ENCODE peak calls at places on chromosomes 6 and 20, in four cellular contexts. Y is aorta, J is neuronal stem cell, P is psoas muscle. T is an unnamed sample.

GRCh38 chr6:100628180-100628579 is 163.5 kb upstream of the SIM1 start:
- DNase-seq in Y (no peak), J (no peak), P (no peak), T (no peak)

GRCh38 chr20:44470327-44470726 is 5.3 kb upstream of the TTPAL start:
- DNase-seq in Y (no peak), J (no peak), P (no peak), T (no peak)

GRCh38 chr6:153231048-153231635 is 100.1 kb upstream of the RGS17 start:
- DNase-seq in Y (peak), J (peak), P (peak), T (peak)

GRCh38 chr20:38220587-38220986 is 39.9 kb downstream of the KIAA1755 start:
- DNase-seq in Y (no peak), J (no peak), P (no peak), T (no peak)

GRCh38 chr6:163398104-163398503 is 16.4 kb upstream of the QKI start:
- DNase-seq in Y (no peak), J (no peak), P (no peak), T (no peak)

GRCh38 chr6:137799950-137800568 is 67.0 kb upstream of the TNFAIP3 start:
- DNase-seq in Y (no peak), J (no peak), P (no peak), T (no peak)

GRCh38 chr6:84453499-84453898 is 226.1 kb upstream of the CEP162 start:
- DNase-seq in Y (no peak), J (no peak), P (no peak), T (no peak)

GRCh38 chr6:53614676-53615075 is 50.9 kb downstream of the KLHL31 start:
- DNase-seq in Y (no peak), J (no peak), P (no peak), T (no peak)

GRCh38 chr6:108793449-108794134 is 54.6 kb upstream of the ARMC2 start:
- DNase-seq in Y (no peak), J (no peak), P (no peak), T (no peak)

GRCh38 chr20:48738399-48739304 is 89.1 kb downstream of the PREX1 start:
- DNase-seq in Y (no peak), J (no peak), P (no peak), T (no peak)

GRCh38 chr6:53241936-53242335 is 93.3 kb upstream of the GCM1 start:
- DNase-seq in Y (peak), J (no peak), P (no peak), T (no peak)

GRCh38 chr20:44187763-44188709 is 1.0 kb upstream of the JPH2 start:
- DNase-seq in Y (peak), J (no peak), P (peak), T (no peak)

GRCh38 chr6:20924911-20925543 is 390.8 kb downstream of the CDKAL1 start:
- DNase-seq in Y (no peak), J (no peak), P (no peak), T (no peak)

GRCh38 chr6:11217360-11218076 is 14.9 kb downstream of the NEDD9 start:
- DNase-seq in Y (no peak), J (no peak), P (no peak), T (no peak)

GRCh38 chr6:85066270-85066669 is 301.9 kb upstream of the TBX18 start:
- DNase-seq in Y (no peak), J (no peak), P (no peak), T (no peak)

GRCh38 chr6:30690403-30691207 is at the start of gene NRM:
- DNase-seq in Y (peak), J (peak), P (peak), T (peak)

GRCh38 chr6:163021054-163021453 is 293.3 kb downstream of the PACRG start:
- DNase-seq in Y (no peak), J (no peak), P (no peak), T (no peak)

GRCh38 chr6:111150577-111150976 is 63.3 kb downstream of the SLC16A10 start:
- DNase-seq in Y (no peak), J (no peak), P (no peak), T (no peak)

DNA sequence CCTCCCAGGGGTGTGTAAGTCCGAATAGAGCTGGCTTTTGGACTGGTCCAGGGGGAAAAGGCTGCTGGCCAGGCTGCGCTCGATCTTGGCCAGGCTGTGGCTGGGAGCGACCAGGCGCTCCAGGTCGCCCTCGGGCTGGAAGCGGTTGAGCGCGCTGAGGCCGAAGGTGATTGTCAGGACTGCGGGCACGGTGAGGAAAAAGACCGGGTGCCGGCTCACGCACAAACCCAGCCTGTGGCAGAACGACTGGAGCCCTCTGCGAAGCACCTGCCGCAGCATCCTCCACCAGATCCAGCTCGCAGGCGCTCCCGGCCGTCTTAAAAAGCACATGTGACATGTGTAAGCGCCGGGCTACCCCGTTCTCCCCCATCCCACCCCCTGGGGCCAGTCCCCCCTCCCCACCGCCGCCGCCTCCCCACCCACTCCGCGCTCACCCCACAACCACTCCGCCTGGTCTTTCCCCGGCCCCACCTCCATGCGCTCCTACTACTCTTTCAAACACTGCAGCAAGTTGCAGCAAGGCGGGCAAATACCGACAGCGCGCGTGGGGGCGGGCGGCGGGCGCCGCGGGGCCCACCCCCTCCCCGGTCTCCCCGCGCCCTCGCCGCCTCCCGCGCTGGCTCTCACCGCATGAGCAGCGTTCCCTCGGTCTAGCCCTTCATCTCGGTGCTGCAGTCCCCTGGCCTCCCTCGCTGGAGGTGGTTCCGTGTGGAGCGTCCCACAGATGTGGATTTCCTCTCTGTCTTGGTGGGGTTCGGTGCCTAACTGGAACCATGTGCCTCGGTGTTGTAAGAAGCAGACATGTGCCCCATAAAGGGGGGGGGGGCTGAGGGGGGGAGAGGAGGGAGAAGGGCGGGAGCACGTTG is 42.4 kb downstream of the PTCHD4 start:
- DNase-seq in Y (peak), J (no peak), P (no peak), T (no peak)
- H3K4me3 ChIP-seq in Y (no peak), J (peak), P (peak), T (peak)

DNA sequence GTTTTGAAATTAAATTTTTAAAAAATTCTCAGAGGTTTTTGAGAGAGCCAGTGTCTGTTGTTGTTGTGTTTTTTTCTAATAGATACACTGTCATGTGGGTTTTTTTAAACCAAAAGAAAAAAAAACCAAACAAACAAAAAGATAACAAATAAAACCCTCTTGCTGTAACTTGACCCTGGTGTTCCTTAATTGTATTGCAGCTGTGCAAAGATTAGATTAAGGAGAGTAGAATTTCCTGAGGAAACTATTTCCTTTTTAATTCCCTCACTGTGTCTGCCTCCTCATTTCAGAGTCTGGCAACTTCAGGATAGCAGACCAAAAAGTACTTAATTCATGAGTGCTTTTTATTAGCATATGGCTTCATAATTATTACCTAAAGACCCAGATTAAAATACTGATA is 281.9 kb downstream of the EPM2A start:
- DNase-seq in Y (no peak), J (no peak), P (no peak), T (no peak)
- H3K27ac ChIP-seq in Y (no peak), J (no peak), P (no peak), T (no peak)

GRCh38 chr6:144284474-144284752 is 722 bp upstream of the UTRN start:
- DNase-seq in Y (no peak), J (no peak), P (no peak), T (no peak)

GRCh38 chr6:144284753-144285547 is at the start of gene UTRN:
- DNase-seq in Y (peak), J (peak), P (peak), T (peak)

GRCh38 chr6:144285798-144286502 is 815 bp downstream of the UTRN start:
- DNase-seq in Y (peak), J (no peak), P (peak), T (peak)

GRCh38 chr6:144285548-144285797 is 338 bp downstream of the UTRN start:
- DNase-seq in Y (no peak), J (no peak), P (no peak), T (no peak)

GRCh38 chr6:144283781-144284473 is 1.2 kb upstream of the UTRN start:
- DNase-seq in Y (no peak), J (no peak), P (no peak), T (no peak)
- H3K4me3 ChIP-seq in Y (peak), J (peak), P (peak), T (peak)

DNA sequence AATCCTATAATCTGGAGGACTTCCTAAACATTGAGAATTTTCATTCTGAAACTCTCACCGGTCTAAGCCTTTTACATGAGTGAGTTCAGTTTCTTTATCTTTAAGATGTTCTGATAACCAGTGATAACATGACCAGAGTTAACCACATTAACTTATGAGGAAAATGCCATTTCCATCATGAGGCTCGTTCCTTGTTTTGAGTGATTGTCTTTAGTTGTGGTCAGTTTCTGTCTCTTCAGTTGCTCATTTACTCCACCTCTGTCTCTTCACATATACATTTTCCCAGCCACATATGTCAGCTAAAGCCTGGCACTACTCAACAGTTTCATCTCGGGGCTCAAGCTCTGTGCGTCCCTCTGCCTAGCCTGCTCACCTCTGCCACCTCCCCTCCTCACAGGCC is 70.4 kb downstream of the JAG1 start:
- DNase-seq in Y (no peak), J (no peak), P (no peak), T (no peak)
- H3K27ac ChIP-seq in Y (peak), J (no peak), P (peak), T (peak)